ENCODE peak calls at places on chromosomes 3 and 15, in four cellular contexts. One of them, this sample, is unnamed.

GRCh38 chr3:58048301-58048700 is 40.1 kb downstream of the FLNB start:
- DNase-seq in GM12878: no peak
- DNase-seq in SK-N-SH: no peak
- DNase-seq in HepG2: no peak
- DNase-seq in this sample: no peak

GRCh38 chr3:10557783-10558373 is 52.5 kb upstream of the ATP2B2 start:
- DNase-seq in SK-N-SH: no peak
- DNase-seq in HepG2: no peak
- DNase-seq in GM12878: no peak
- DNase-seq in this sample: no peak

GRCh38 chr15:85743392-85744045 is 51.2 kb downstream of the KLHL25 start:
- DNase-seq in GM12878: no peak
- DNase-seq in SK-N-SH: no peak
- DNase-seq in HepG2: no peak
- DNase-seq in this sample: no peak

GRCh38 chr3:12194209-12194608 is 35.5 kb upstream of the TIMP4 start:
- DNase-seq in GM12878: peak; percentile 81
- DNase-seq in SK-N-SH: no peak
- DNase-seq in HepG2: no peak
- DNase-seq in this sample: peak; percentile 22

GRCh38 chr15:45448066-45448510 is 69.7 kb upstream of the GATM start:
- DNase-seq in GM12878: no peak
- DNase-seq in SK-N-SH: no peak
- DNase-seq in HepG2: no peak
- DNase-seq in this sample: no peak

GRCh38 chr15:95227235-95227634 is 995.9 kb downstream of the MCTP2 start:
- DNase-seq in SK-N-SH: no peak
- DNase-seq in HepG2: no peak
- DNase-seq in GM12878: no peak
- DNase-seq in this sample: no peak

GRCh38 chr3:128498901-128499530 is 6.0 kb upstream of the GATA2 start:
- DNase-seq in GM12878: no peak
- DNase-seq in HepG2: no peak
- DNase-seq in SK-N-SH: no peak
- DNase-seq in this sample: no peak

GRCh38 chr3:191889781-191890180 is 428.8 kb downstream of the PYDC2 start:
- DNase-seq in GM12878: no peak
- DNase-seq in SK-N-SH: no peak
- DNase-seq in HepG2: no peak
- DNase-seq in this sample: no peak

GRCh38 chr15:70461017-70461416 is 302.3 kb downstream of the UACA start:
- DNase-seq in HepG2: no peak
- DNase-seq in GM12878: no peak
- DNase-seq in SK-N-SH: no peak
- DNase-seq in this sample: no peak

GRCh38 chr3:64578797-64579196 is 109.0 kb downstream of the ADAMTS9 start:
- DNase-seq in SK-N-SH: no peak
- DNase-seq in GM12878: no peak
- DNase-seq in HepG2: no peak
- DNase-seq in this sample: no peak

GRCh38 chr15:48563944-48564343 is 81.6 kb downstream of the FBN1 start:
- DNase-seq in GM12878: no peak
- DNase-seq in HepG2: no peak
- DNase-seq in SK-N-SH: no peak
- DNase-seq in this sample: no peak

GRCh38 chr3:196739671-196740475 is at the start of gene PAK2:
- DNase-seq in SK-N-SH: peak; percentile 95
- DNase-seq in HepG2: peak; percentile 71
- DNase-seq in GM12878: peak; percentile 46
- DNase-seq in this sample: peak; percentile 95

GRCh38 chr3:188345223-188345622 is 191.3 kb downstream of the LPP start:
- DNase-seq in SK-N-SH: no peak
- DNase-seq in GM12878: no peak
- DNase-seq in HepG2: no peak
- DNase-seq in this sample: no peak

GRCh38 chr15:57146394-57147140 is 228.1 kb downstream of the TCF12 start:
- DNase-seq in GM12878: no peak
- DNase-seq in SK-N-SH: peak; percentile 21
- DNase-seq in HepG2: peak; percentile 9
- DNase-seq in this sample: peak; percentile 10

GRCh38 chr15:35690089-35690488 is 144.1 kb upstream of the DPH6 start:
- DNase-seq in SK-N-SH: no peak
- DNase-seq in GM12878: no peak
- DNase-seq in HepG2: no peak
- DNase-seq in this sample: no peak

GRCh38 chr3:122497425-122497824 is 17.3 kb downstream of the KPNA1 start:
- DNase-seq in SK-N-SH: no peak
- DNase-seq in HepG2: no peak
- DNase-seq in GM12878: peak; percentile 72
- DNase-seq in this sample: no peak

GRCh38 chr15:74428442-74428787 is 5.3 kb downstream of the SEMA7A start:
- DNase-seq in HepG2: no peak
- DNase-seq in SK-N-SH: no peak
- DNase-seq in GM12878: no peak
- DNase-seq in this sample: no peak

DNA sequence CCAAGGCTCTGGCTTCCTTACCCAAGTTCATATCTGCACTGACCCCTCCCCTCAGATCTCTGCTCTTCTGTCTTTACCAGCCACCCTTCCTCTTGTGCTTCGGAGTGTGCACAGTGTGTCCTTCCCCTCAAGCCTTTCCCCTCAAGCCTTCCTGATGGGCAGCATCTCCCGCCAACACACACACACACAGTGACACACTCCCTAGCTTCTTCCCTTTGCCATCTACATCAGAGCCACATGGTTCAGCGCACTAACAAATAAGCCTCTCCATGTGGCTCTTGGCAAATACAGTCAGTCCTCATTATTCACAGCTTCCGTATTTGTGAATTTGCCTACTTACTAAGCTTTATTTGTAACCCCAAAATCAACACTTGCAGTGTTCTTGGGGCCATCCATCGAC is 37.5 kb downstream of the SH3BP5 start:
- DNase-seq in HepG2: no peak
- DNase-seq in GM12878: no peak
- DNase-seq in SK-N-SH: no peak
- DNase-seq in this sample: no peak
- TF ChIP-seq ZBTB33 in HepG2: no peak
- TF ChIP-seq ZBTB33 in GM12878: no peak
- TF ChIP-seq ZBTB33 in SK-N-SH: no peak
- TF ChIP-seq ZBTB33 in this sample: no peak

GRCh38 chr15:60993948-60994347 is 235.2 kb downstream of the RORA start:
- DNase-seq in GM12878: no peak
- DNase-seq in HepG2: no peak
- DNase-seq in SK-N-SH: no peak
- DNase-seq in this sample: no peak
- TF ChIP-seq CHD2 in GM12878: no peak
- TF ChIP-seq CHD2 in HepG2: no peak
- TF ChIP-seq CHD2 in SK-N-SH: no peak
- TF ChIP-seq CHD2 in this sample: no peak

GRCh38 chr3:172096881-172097420 is 57.6 kb downstream of the FNDC3B start:
- DNase-seq in HepG2: peak; percentile 91
- DNase-seq in SK-N-SH: no peak
- DNase-seq in GM12878: no peak
- DNase-seq in this sample: peak; percentile 62

GRCh38 chr3:172098698-172099494 is 59.5 kb downstream of the FNDC3B start:
- DNase-seq in SK-N-SH: no peak
- DNase-seq in GM12878: no peak
- DNase-seq in HepG2: peak; percentile 89
- DNase-seq in this sample: no peak

GRCh38 chr3:172094621-172095557 is 55.5 kb downstream of the FNDC3B start:
- DNase-seq in SK-N-SH: peak; percentile 30
- DNase-seq in GM12878: peak; percentile 62
- DNase-seq in HepG2: no peak
- DNase-seq in this sample: no peak

GRCh38 chr3:172099495-172099808 is 60.1 kb downstream of the FNDC3B start:
- DNase-seq in SK-N-SH: no peak
- DNase-seq in GM12878: no peak
- DNase-seq in HepG2: no peak
- DNase-seq in this sample: no peak

DNA sequence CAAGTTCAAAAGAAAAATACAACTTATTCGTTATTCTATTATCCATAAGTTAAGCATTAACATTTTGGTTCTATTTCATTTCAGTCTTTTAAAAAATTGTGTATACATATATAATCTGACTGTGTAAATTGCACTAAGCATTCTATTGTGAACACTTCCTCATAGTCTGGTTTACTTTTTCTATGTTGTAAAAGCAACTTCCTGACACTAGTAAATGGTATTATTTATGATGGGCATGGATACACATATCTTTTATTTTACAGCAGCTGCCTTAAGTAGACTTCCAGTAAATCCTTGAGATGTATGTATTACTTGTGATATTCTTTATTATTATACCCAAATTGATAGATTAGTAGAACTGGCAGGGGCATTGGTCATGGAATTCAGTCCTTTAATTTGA is 58.2 kb downstream of the FNDC3B start:
- DNase-seq in GM12878: no peak
- DNase-seq in SK-N-SH: no peak
- DNase-seq in HepG2: no peak
- DNase-seq in this sample: no peak
- TF ChIP-seq ZBTB33 in GM12878: no peak
- TF ChIP-seq ZBTB33 in SK-N-SH: no peak
- TF ChIP-seq ZBTB33 in HepG2: no peak
- TF ChIP-seq ZBTB33 in this sample: no peak

GRCh38 chr3:42133500-42134298 is 42.5 kb downstream of the TRAK1 start:
- DNase-seq in HepG2: no peak
- DNase-seq in SK-N-SH: no peak
- DNase-seq in GM12878: no peak
- DNase-seq in this sample: no peak
- TF ChIP-seq CHD2 in HepG2: no peak
- TF ChIP-seq CHD2 in SK-N-SH: no peak
- TF ChIP-seq CHD2 in GM12878: no peak
- TF ChIP-seq CHD2 in this sample: no peak

DNA sequence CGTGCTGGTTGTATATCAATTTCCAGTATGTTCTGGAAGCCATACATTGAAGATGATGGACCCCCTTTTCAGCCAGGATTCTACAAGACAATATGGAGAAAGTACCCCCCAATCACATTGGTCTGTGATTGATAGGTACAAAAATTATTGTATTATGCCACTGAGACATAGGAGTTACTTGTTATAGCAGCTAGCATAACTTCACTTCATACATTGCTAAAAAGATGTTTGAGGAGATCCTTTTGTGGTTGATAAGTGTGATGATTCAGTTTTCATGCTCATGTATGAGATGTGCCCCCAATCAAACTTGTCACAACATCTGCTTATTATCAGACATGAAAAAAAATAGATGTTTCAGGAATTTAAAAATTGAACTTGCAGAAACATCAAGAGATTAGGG is 66.0 kb downstream of the GPD1L start:
- DNase-seq in SK-N-SH: no peak
- DNase-seq in HepG2: no peak
- DNase-seq in GM12878: no peak
- DNase-seq in this sample: no peak
- TF ChIP-seq ZBTB33 in SK-N-SH: no peak
- TF ChIP-seq ZBTB33 in HepG2: no peak
- TF ChIP-seq ZBTB33 in GM12878: no peak
- TF ChIP-seq ZBTB33 in this sample: no peak

GRCh38 chr15:65286069-65286703 is 497 bp downstream of the PARP16 start:
- DNase-seq in GM12878: no peak
- DNase-seq in HepG2: peak; percentile 34
- DNase-seq in SK-N-SH: no peak
- DNase-seq in this sample: no peak
- TF ChIP-seq CHD2 in GM12878: no peak
- TF ChIP-seq CHD2 in HepG2: no peak
- TF ChIP-seq CHD2 in SK-N-SH: no peak
- TF ChIP-seq CHD2 in this sample: no peak

This sample was measured in K562.